ENCODE peak calls at places on chromosomes 6 and 20, in five cellular contexts. G is A549; Q is heart right ventricle; J is adrenal gland; H is CD8-positive, alpha-beta memory T cell. R is an unnamed sample.

GRCh38 chr6:106488494-106489369 is 128.2 kb downstream of the CRYBG1 start:
- DNase-seq in G (no peak), Q (no peak), J (no peak), H (no peak), R (no peak)

GRCh38 chr6:56802570-56802969 is 152.3 kb upstream of the BEND6 start:
- DNase-seq in G (peak), Q (no peak), J (no peak), H (no peak), R (no peak)

GRCh38 chr6:151254451-151255081 is 14.8 kb downstream of the AKAP12 start:
- DNase-seq in G (peak), Q (no peak), J (no peak), H (no peak), R (no peak)

GRCh38 chr6:154157082-154157481 is 118.0 kb downstream of the OPRM1 start:
- DNase-seq in G (no peak), Q (no peak), J (no peak), H (no peak), R (no peak)

GRCh38 chr20:11976966-11977365 is 59.3 kb downstream of the BTBD3 start:
- DNase-seq in G (no peak), Q (no peak), J (no peak), H (no peak), R (no peak)

GRCh38 chr6:9789201-9789600 is 625.7 kb downstream of the TFAP2A start:
- DNase-seq in G (no peak), Q (no peak), J (no peak), H (no peak), R (no peak)

GRCh38 chr6:167856999-167857660 is 30.4 kb downstream of the AFDN start:
- DNase-seq in G (no peak), Q (no peak), J (no peak), H (no peak), R (no peak)

GRCh38 chr20:50471231-50471630 is 39.0 kb upstream of the PTPN1 start:
- DNase-seq in G (no peak), Q (no peak), J (no peak), H (no peak), R (no peak)

GRCh38 chr6:9397981-9398559 is 962.7 kb upstream of the SLC35B3 start:
- DNase-seq in G (peak), Q (peak), J (no peak), H (no peak), R (no peak)

GRCh38 chr6:74879234-74879633 is 326.6 kb downstream of the COL12A1 start:
- DNase-seq in G (no peak), Q (no peak), J (no peak), H (no peak), R (no peak)

GRCh38 chr6:107491791-107492674 is 2.1 kb downstream of the SOBP start:
- DNase-seq in G (no peak), Q (peak), J (peak), H (no peak), R (no peak)

GRCh38 chr6:107489636-107490567 is at the start of gene SOBP:
- DNase-seq in G (peak), Q (peak), J (peak), H (peak), R (no peak)

GRCh38 chr6:107491059-107491609 is 1.2 kb downstream of the SOBP start:
- DNase-seq in G (peak), Q (peak), J (peak), H (no peak), R (no peak)

GRCh38 chr6:107488875-107489635 is 862 bp upstream of the SOBP start:
- DNase-seq in G (peak), Q (peak), J (peak), H (no peak), R (no peak)

DNA sequence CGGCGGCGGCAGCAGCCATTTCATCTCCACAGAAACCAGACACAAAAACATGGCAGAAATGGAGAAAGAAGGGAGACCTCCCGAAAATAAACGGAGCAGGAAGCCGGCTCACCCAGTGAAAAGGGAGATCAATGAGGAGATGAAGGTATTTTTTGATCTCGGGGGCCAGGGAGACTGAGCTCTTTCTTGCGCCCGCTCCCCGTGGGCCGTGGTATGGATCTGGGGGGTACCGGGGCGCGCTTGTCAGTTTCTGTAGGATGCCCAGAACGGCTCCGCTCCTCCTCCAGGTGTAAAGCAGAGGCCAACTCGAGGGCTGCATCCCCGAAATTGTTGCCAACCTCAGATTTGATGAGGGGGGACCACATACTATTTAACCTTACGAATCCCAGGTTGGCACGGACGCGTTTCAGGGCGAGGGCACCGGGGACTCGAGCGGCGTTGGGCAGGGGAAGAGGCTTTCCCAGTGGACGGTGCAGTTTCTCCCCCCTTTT is 696 bp downstream of the SOBP start:
- DNase-seq in G (no peak), Q (no peak), J (no peak), H (no peak), R (no peak)
- H3K27ac ChIP-seq in G (peak), Q (peak), J (peak), H (no peak), R (no peak)

DNA sequence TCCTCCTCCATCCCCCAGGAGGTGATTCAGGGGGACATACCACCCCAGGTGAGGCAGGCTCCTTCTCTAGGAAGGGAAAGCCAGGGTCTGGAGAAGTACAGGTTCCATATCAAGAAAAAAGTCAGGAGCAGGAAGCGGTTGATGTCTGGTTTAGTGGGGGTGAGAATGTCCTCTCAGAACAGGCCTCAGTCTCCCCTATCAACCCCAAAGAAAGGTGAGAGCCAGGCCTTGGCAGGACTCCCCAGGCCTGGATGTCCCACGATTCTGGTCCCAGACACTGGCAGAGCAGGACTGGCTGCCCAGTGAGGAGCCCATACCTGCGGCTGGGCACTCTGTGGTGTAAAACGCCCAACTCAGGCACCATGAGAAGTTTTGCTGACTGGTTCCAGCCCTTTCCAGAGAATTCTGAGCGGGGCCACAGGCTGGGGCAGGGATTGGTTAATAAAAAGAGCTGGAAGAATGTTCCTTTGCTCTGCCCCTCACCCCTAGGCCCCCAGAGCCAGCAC is 13.3 kb downstream of the SLC13A3 start:
- DNase-seq in G (no peak), Q (no peak), J (no peak), H (no peak), R (no peak)
- H3K27ac ChIP-seq in G (no peak), Q (no peak), J (no peak), H (no peak), R (no peak)

GRCh38 chr6:138535728-138536454 is 36.6 kb upstream of the NHSL1 start:
- DNase-seq in G (no peak), Q (no peak), J (no peak), H (no peak), R (no peak)
- H3K27ac ChIP-seq in G (no peak), Q (peak), J (no peak), H (no peak), R (no peak)

GRCh38 chr20:63739129-63740069 is at the start of gene SLC2A4RG:
- DNase-seq in G (peak), Q (peak), J (peak), H (peak), R (no peak)

GRCh38 chr20:63736893-63737689 is 627 bp downstream of the LIME1 start:
- DNase-seq in G (no peak), Q (no peak), J (peak), H (peak), R (no peak)

GRCh38 chr20:63738687-63739128 is 868 bp upstream of the SLC2A4RG start:
- DNase-seq in G (no peak), Q (peak), J (peak), H (peak), R (no peak)

GRCh38 chr20:63737690-63737939 is 1.2 kb downstream of the LIME1 start:
- DNase-seq in G (no peak), Q (no peak), J (no peak), H (no peak), R (no peak)

DNA sequence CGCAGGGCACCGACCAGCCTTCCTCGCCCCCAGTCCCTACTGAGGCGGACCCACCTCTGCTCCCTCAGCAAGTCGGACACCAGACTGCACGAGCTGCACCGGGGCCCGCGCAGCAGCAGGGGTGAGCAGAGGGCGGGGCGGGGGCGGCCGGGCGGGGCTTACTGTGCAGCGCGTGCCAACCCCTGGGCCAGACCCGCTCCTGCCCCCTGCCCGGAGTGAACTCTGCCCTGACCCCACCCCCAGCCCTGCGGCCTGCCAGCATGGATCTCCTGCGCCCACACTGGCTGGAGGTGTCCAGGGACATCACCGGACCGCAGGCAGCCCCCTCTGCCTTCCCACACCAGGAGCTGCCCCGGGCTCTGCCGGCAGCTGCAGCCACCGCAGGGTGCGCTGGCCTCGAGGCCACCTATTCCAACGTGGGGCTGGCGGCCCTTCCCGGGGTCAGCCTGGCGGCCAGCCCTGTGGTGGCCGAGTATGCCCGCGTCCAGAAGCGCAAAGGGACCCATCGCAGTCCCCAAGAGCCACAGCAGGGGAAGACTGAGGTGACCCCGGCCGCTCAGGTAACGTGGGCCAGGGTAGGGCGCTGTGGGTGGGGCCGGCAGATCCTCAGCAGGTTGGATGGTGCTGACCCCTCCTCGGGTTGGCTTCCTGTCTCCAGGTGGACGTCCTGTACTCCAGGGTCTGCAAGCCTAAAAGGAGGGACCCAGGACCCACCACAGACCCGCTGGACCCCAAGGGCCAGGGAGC is 1.5 kb upstream of the SLC2A4RG start:
- DNase-seq in G (no peak), Q (no peak), J (peak), H (peak), R (no peak)
- H3K27ac ChIP-seq in G (no peak), Q (peak), J (no peak), H (peak), R (no peak)

GRCh38 chr6:157119502-157120027 is 203.8 kb downstream of the TMEM242 start:
- DNase-seq in G (no peak), Q (no peak), J (no peak), H (no peak), R (no peak)
- H3K27ac ChIP-seq in G (no peak), Q (no peak), J (no peak), H (no peak), R (no peak)

DNA sequence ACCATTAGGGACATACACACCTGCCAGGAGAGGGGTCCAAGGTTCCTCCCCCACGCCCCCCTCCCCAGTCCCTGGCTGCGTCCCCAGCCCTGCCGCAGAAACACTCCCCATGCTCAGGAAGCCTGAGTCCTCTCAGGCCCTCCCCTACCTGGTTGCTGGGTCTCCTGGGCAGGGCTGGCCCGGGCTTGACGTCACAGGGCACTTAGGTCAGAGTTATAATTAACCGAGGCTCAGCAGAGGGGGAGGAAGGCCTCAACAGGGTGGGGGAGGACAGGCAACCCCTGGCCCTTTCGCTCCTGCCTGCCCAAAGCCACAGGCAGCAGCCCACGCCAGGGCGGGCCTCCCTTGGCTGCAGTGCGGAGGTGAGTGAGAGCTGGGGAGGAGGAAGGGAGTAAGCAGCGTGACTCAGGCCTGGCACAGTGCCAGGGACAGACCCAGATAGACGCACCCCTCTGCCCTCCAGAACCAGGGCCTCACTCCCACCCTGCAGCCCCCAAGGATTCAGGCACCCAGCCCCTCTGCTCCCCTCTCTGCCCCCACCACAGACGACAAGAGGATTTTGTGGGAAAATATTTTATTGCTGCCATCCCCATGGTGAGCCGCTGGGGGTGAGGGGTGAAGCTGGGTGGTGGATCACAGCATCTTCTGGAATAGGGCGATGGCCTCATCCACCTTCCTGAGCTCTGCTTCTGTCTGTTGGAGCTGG is at the start of gene VWA7:
- DNase-seq in G (peak), Q (peak), J (peak), H (peak), R (no peak)
- H3K27ac ChIP-seq in G (peak), Q (peak), J (no peak), H (peak), R (no peak)

DNA sequence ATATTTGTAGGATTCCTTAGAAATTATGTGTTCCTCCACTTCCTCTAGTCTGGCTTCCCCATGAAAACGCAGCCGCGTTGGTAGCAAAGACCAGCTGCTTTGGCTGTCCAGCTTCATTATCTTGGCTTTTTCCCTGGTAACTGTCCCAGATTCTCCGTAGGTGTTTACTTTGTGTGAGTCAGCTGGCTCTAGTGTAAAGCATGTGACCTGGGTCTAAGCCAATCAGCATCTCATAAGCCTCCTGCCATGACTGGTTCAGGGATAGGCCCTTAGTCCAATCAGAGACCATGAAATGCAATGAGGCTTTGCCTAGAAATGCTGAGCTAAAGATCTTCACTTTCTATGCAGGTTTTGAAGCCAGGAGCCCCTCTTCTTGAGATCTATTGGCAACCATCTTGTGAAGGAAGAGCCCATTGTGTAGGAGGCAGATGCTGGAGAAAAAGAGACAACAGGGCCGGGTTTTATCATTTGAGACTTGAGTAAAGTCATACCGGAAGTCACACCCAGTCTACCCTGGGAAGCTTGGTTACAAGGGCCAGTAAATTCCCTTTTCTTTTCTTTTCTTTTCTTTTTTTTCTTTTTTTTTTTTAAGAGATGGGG is 256.6 kb upstream of the RREB1 start:
- DNase-seq in G (peak), Q (no peak), J (peak), H (no peak), R (no peak)
- H3K27ac ChIP-seq in G (peak), Q (peak), J (no peak), H (peak), R (no peak)

GRCh38 chr6:165713845-165714466 is 50.9 kb upstream of the PDE10A start:
- DNase-seq in G (no peak), Q (no peak), J (no peak), H (no peak), R (no peak)
- H3K27ac ChIP-seq in G (no peak), Q (no peak), J (no peak), H (no peak), R (no peak)

R was measured in iPS DF 6.9.